ENCODE peak calls at places on chromosomes 13 and 19, in seven cellular contexts. A, W, K, O, B, M and G are unnamed samples.

GRCh38 chr19:1354496-1355257 is 29.0 kb upstream of the NDUFS7 start:
- ATAC-seq in K (peak), M (peak), A (peak), B (peak), O (peak), W (peak), G (peak)

GRCh38 chr13:114115191-114115671 is 17.2 kb downstream of the RASA3 start:
- ATAC-seq in A (no peak), W (peak), M (no peak), O (no peak), B (peak), K (peak), G (no peak)

GRCh38 chr19:7920520-7921301 is 573 bp downstream of the SNAPC2 start:
- ATAC-seq in W (peak), M (peak), O (peak), B (peak), K (peak), A (peak), G (peak)

GRCh38 chr13:22238269-22238668 is 567.4 kb downstream of the FGF9 start:
- ATAC-seq in K (no peak), B (no peak), M (no peak), W (no peak), O (no peak), A (no peak), G (no peak)

GRCh38 chr19:18090545-18091216 is 3.9 kb upstream of the IL12RB1 start:
- ATAC-seq in B (no peak), M (no peak), K (peak), W (no peak), O (no peak), A (no peak), G (no peak)

GRCh38 chr13:84607614-84608013 is 725.3 kb upstream of the SLITRK1 start:
- ATAC-seq in O (no peak), M (no peak), B (no peak), K (no peak), A (no peak), W (peak), G (no peak)

GRCh38 chr13:33207616-33207964 is 78.0 kb downstream of the STARD13 start:
- ATAC-seq in K (no peak), W (peak), M (no peak), B (no peak), A (no peak), O (peak), G (peak)

GRCh38 chr19:39797083-39797482 is 18.4 kb downstream of the LEUTX start:
- ATAC-seq in K (no peak), B (no peak), O (no peak), M (no peak), A (no peak), W (no peak), G (no peak)

GRCh38 chr13:24196593-24197197 is 36.2 kb downstream of the SPATA13 start:
- ATAC-seq in W (no peak), A (no peak), B (no peak), K (no peak), M (no peak), O (no peak), G (no peak)

GRCh38 chr19:2952953-2953481 is 8.2 kb upstream of the ZNF77 start:
- ATAC-seq in O (no peak), B (no peak), M (no peak), W (no peak), K (no peak), A (no peak), G (no peak)

GRCh38 chr13:38697628-38698333 is 10.9 kb downstream of the FREM2 start:
- ATAC-seq in K (no peak), M (no peak), A (no peak), W (no peak), B (peak), O (peak), G (no peak)

GRCh38 chr13:97018029-97018819 is 23.9 kb upstream of the OXGR1 start:
- ATAC-seq in M (peak), O (peak), W (peak), A (peak), K (peak), B (no peak), G (no peak)

DNA sequence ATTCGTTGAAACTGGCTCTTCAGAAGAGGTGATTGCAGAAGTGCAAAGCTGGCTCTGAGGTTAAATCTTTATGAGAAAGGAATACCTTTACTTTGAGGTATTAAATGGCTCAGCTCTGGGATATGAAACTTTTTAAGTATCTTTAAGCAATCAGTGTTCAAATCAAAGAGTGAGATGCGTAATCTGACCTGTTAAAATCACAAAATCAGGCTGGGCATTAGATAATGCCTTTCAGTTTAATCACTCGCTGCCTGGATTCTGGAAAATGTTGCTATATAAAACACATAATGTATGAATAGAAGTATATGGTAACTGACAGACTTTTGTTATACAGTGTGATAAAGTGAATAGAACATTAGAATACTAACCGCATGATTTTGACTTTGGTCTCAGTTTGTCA is 2.0 kb upstream of the DGKH start:
- ATAC-seq in K (no peak), A (no peak), B (no peak), M (no peak), O (no peak), W (no peak), G (no peak)
- TF ChIP-seq CTCF in K (no peak), A (no peak), B (no peak), M (no peak), O (no peak), W (no peak), G (no peak)

DNA sequence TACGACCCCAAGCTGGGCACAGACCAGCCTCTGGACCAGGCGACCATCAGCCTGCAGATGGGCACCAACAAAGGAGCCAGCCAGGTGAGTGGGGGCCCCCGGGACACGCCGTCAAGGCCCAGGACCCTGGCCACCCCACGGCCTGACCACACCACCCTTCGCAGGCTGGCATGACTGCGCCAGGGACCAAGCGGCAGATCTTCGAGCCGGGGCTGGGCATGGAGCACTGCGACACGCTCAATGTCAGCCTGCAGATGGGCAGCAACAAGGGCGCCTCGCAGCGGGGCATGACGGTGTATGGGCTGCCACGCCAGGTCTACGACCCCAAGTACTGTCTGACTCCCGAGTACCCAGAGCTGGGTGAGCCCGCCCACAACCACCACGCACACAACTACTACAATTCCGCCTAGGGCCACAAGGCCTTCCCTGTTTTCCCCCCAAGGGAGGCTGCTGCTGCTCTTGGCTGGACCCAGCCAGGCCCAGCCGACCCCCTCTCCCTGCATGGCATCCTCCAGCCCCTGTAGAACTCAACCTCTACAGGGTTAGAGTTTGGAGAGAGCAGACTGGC is 9.6 kb downstream of the ELOF1 start:
- ATAC-seq in B (no peak), O (no peak), K (no peak), A (no peak), M (no peak), W (no peak), G (no peak)
- H3K4me3 ChIP-seq in B (no peak), O (no peak), K (no peak), A (no peak), M (no peak), W (no peak), G (no peak)

GRCh38 chr19:4007021-4007835 is at the start of gene PIAS4:
- ATAC-seq in K (peak), A (peak), W (peak), O (peak), B (peak), M (peak), G (peak)
- TF ChIP-seq CTCF in K (no peak), A (no peak), W (no peak), O (no peak), B (no peak), M (no peak), G (peak)

GRCh38 chr19:30361107-30361447 is 11.1 kb upstream of the ZNF536 start:
- ATAC-seq in M (no peak), W (no peak), B (no peak), O (no peak), A (no peak), K (no peak), G (no peak)
- H3K4me3 ChIP-seq in M (no peak), W (no peak), B (peak), O (no peak), A (no peak), K (no peak), G (no peak)